ENCODE peak calls at places on chromosome X, in five cellular contexts. One of them, this sample, is unnamed.
A peak's percentile ranks its signal among the peaks of the same experiment; 100 is the strongest.

GRCh38 chrX:75151828-75152592 is 4.1 kb downstream of the ABCB7 start:
- DNase-seq in iPS-NIHi11: no peak
- DNase-seq in posterior cingulate gyrus: no peak
- DNase-seq in WTC11: no peak
- DNase-seq in RKO: peak; percentile 39
- DNase-seq in this sample: no peak

GRCh38 chrX:107747596-107748161 is 27.9 kb downstream of the TSC22D3 start:
- DNase-seq in iPS-NIHi11: no peak
- DNase-seq in posterior cingulate gyrus: no peak
- DNase-seq in WTC11: no peak
- DNase-seq in RKO: no peak
- DNase-seq in this sample: no peak

GRCh38 chrX:8868906-8869305 is 67.7 kb upstream of the FAM9A start:
- DNase-seq in iPS-NIHi11: no peak
- DNase-seq in posterior cingulate gyrus: no peak
- DNase-seq in WTC11: no peak
- DNase-seq in RKO: peak; percentile 28
- DNase-seq in this sample: no peak

GRCh38 chrX:42678133-42678532 is 99.8 kb downstream of the PPP1R2C start:
- DNase-seq in iPS-NIHi11: no peak
- DNase-seq in posterior cingulate gyrus: no peak
- DNase-seq in WTC11: no peak
- DNase-seq in RKO: peak; percentile 25
- DNase-seq in this sample: no peak

GRCh38 chrX:21912220-21912619 is 28.3 kb upstream of the SMS start:
- DNase-seq in iPS-NIHi11: no peak
- DNase-seq in posterior cingulate gyrus: no peak
- DNase-seq in WTC11: no peak
- DNase-seq in RKO: no peak
- DNase-seq in this sample: no peak

GRCh38 chrX:28324306-28324705 is 262.9 kb upstream of the IL1RAPL1 start:
- DNase-seq in iPS-NIHi11: peak; percentile 2
- DNase-seq in posterior cingulate gyrus: no peak
- DNase-seq in WTC11: no peak
- DNase-seq in RKO: no peak
- DNase-seq in this sample: no peak

GRCh38 chrX:9846631-9847030 is 60.4 kb downstream of the SHROOM2 start:
- DNase-seq in iPS-NIHi11: no peak
- DNase-seq in posterior cingulate gyrus: no peak
- DNase-seq in WTC11: no peak
- DNase-seq in RKO: no peak
- DNase-seq in this sample: no peak

GRCh38 chrX:46624090-46624786 is 50.7 kb downstream of the CHST7 start:
- DNase-seq in iPS-NIHi11: no peak
- DNase-seq in posterior cingulate gyrus: no peak
- DNase-seq in WTC11: no peak
- DNase-seq in RKO: no peak
- DNase-seq in this sample: no peak

GRCh38 chrX:51361251-51361650 is 28.6 kb downstream of the NUDT10 start:
- DNase-seq in iPS-NIHi11: no peak
- DNase-seq in posterior cingulate gyrus: no peak
- DNase-seq in WTC11: peak; percentile 23
- DNase-seq in RKO: no peak
- DNase-seq in this sample: no peak

GRCh38 chrX:29231800-29232199 is 644.6 kb downstream of the IL1RAPL1 start:
- DNase-seq in iPS-NIHi11: no peak
- DNase-seq in posterior cingulate gyrus: no peak
- DNase-seq in WTC11: no peak
- DNase-seq in RKO: peak; percentile 35
- DNase-seq in this sample: no peak

GRCh38 chrX:1595711-1596060 is 4.3 kb downstream of the AKAP17A start:
- DNase-seq in iPS-NIHi11: no peak
- DNase-seq in posterior cingulate gyrus: no peak
- DNase-seq in WTC11: no peak
- DNase-seq in RKO: no peak
- DNase-seq in this sample: no peak

GRCh38 chrX:13747836-13748235 is 13.3 kb downstream of the OFD1 start:
- DNase-seq in iPS-NIHi11: no peak
- DNase-seq in posterior cingulate gyrus: no peak
- DNase-seq in WTC11: peak; percentile 13
- DNase-seq in RKO: peak; percentile 57
- DNase-seq in this sample: peak; percentile 17

GRCh38 chrX:12496343-12496742 is 294.9 kb upstream of the PRPS2 start:
- DNase-seq in iPS-NIHi11: no peak
- DNase-seq in posterior cingulate gyrus: no peak
- DNase-seq in WTC11: no peak
- DNase-seq in RKO: no peak
- DNase-seq in this sample: no peak

GRCh38 chrX:10015711-10016515 is 48.8 kb downstream of the CLDN34 start:
- DNase-seq in iPS-NIHi11: no peak
- DNase-seq in posterior cingulate gyrus: no peak
- DNase-seq in WTC11: peak; percentile 46
- DNase-seq in RKO: no peak
- DNase-seq in this sample: peak; percentile 11

GRCh38 chrX:70134116-70134477 is 850 bp downstream of the IGBP1 start:
- DNase-seq in iPS-NIHi11: peak; percentile 7
- DNase-seq in posterior cingulate gyrus: no peak
- DNase-seq in WTC11: no peak
- DNase-seq in RKO: peak; percentile 19
- DNase-seq in this sample: no peak

GRCh38 chrX:12138366-12139313 is at the start of gene FRMPD4:
- DNase-seq in iPS-NIHi11: peak; percentile 41
- DNase-seq in posterior cingulate gyrus: no peak
- DNase-seq in WTC11: peak; percentile 56
- DNase-seq in RKO: no peak
- DNase-seq in this sample: no peak

GRCh38 chrX:154603438-154604430 is 15.3 kb downstream of the CTAG1B start:
- DNase-seq in iPS-NIHi11: no peak
- DNase-seq in posterior cingulate gyrus: no peak
- DNase-seq in WTC11: no peak
- DNase-seq in RKO: peak; percentile 73
- DNase-seq in this sample: no peak